ENCODE peak calls at places on chromosome X, in eight cellular contexts. K is small intestine; V is CD8-positive, alpha-beta memory T cell; I is heart right ventricle; Y is fibroblast of lung; Z is naive thymus-derived CD4-positive, alpha-beta T cell; E is thyroid gland; D is aorta. G is an unnamed sample. For H3K4me1, the result is how much of the 10 kb centered on the place peaks cover.

GRCh38 chrX:106894978-106895452 is 8.1 kb downstream of the RIPPLY1 start:
- DNase-seq in K (no peak), V (no peak), I (peak), Y (peak), Z (no peak), E (peak), D (no peak), G (no peak)

GRCh38 chrX:119690921-119691716 is 1.8 kb downstream of the SEPTIN6 start:
- DNase-seq in K (no peak), V (no peak), I (no peak), Y (peak), Z (peak), E (no peak), D (no peak), G (peak)

GRCh38 chrX:48569958-48570357 is 4.3 kb upstream of the RBM3 start:
- DNase-seq in K (no peak), V (no peak), I (no peak), Y (no peak), Z (no peak), E (no peak), D (no peak), G (no peak)

GRCh38 chrX:94743478-94743877 is 1069.5 kb downstream of the FAM133A start:
- DNase-seq in K (no peak), V (peak), I (no peak), Y (no peak), Z (peak), E (no peak), D (no peak), G (no peak)

GRCh38 chrX:50081282-50081955 is 119.4 kb downstream of the AKAP4 start:
- DNase-seq in K (peak), V (no peak), I (peak), Y (peak), Z (no peak), E (peak), D (no peak), G (peak)

GRCh38 chrX:94936722-94937121 is 1262.7 kb downstream of the FAM133A start:
- DNase-seq in K (no peak), V (no peak), I (no peak), Y (no peak), Z (no peak), E (no peak), D (no peak), G (no peak)

GRCh38 chrX:50622751-50623150 is 152.1 kb upstream of the DGKK start:
- DNase-seq in K (no peak), V (no peak), I (no peak), Y (no peak), Z (no peak), E (no peak), D (no peak), G (no peak)

GRCh38 chrX:151920101-151920500 is 7.4 kb downstream of the MAGEA4 start:
- DNase-seq in K (no peak), V (no peak), I (no peak), Y (no peak), Z (no peak), E (no peak), D (no peak), G (no peak)

GRCh38 chrX:41543022-41543421 is 95.9 kb downstream of the NYX start:
- DNase-seq in K (no peak), V (no peak), I (no peak), Y (no peak), Z (no peak), E (no peak), D (no peak), G (no peak)

GRCh38 chrX:41895826-41896225 is 27.5 kb downstream of the CASK start:
- DNase-seq in K (no peak), V (no peak), I (no peak), Y (peak), Z (no peak), E (no peak), D (no peak), G (no peak)

GRCh38 chrX:17860811-17861495 is at the start of gene RAI2:
- DNase-seq in K (no peak), V (no peak), I (peak), Y (no peak), Z (peak), E (peak), D (peak), G (peak)

GRCh38 chrX:139560221-139560620 is 29.7 kb downstream of the F9 start:
- DNase-seq in K (no peak), V (no peak), I (no peak), Y (no peak), Z (no peak), E (no peak), D (no peak), G (no peak)

GRCh38 chrX:110858565-110858964 is 62.9 kb upstream of the CHRDL1 start:
- DNase-seq in K (peak), V (no peak), I (no peak), Y (no peak), Z (no peak), E (no peak), D (no peak), G (no peak)

GRCh38 chrX:141982296-141982695 is 78.6 kb downstream of the MAGEC1 start:
- DNase-seq in K (no peak), V (no peak), I (no peak), Y (no peak), Z (no peak), E (no peak), D (no peak), G (no peak)

GRCh38 chrX:122133478-122133877 is 1050.6 kb upstream of the GRIA3 start:
- DNase-seq in K (no peak), V (no peak), I (no peak), Y (no peak), Z (no peak), E (no peak), D (no peak), G (no peak)

GRCh38 chrX:122135070-122135469 is 1049.0 kb upstream of the GRIA3 start:
- DNase-seq in K (no peak), V (no peak), I (no peak), Y (no peak), Z (no peak), E (no peak), D (no peak), G (no peak)

DNA sequence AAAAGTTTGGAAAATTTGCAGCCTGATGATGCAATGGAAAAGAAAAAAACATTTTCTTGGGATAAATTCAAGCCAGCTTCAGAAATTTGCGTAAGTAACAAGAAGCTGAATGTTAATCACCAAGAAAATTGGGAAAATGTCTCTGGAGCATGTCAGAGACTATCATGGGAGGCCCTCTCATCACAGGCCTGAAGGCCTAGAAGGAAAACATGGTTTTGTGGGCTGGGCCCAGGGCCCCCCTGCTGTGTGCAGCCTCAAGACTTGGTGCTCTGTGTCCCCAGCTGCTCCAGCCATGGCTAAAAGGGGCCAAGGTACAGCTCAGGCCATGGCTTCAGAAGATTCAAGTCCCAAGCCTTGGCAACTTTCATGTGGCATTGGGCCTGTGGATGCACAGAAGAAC is 1049.8 kb upstream of the GRIA3 start:
- DNase-seq in K (no peak), V (no peak), I (no peak), Y (no peak), Z (no peak), E (no peak), D (no peak), G (no peak)
- H3K4me1 ChIP-seq in K (under half), V (under half), I (under half), Y (under half), Z (under half), E (under half), D (under half), G (under half)

GRCh38 chrX:130082244-130083106 is 27.8 kb downstream of the ELF4 start:
- DNase-seq in K (peak), V (peak), I (peak), Y (no peak), Z (peak), E (no peak), D (peak), G (peak)

GRCh38 chrX:130084651-130085237 is 25.6 kb downstream of the ELF4 start:
- DNase-seq in K (no peak), V (no peak), I (no peak), Y (no peak), Z (no peak), E (no peak), D (no peak), G (no peak)

GRCh38 chrX:130081421-130082045 is 28.8 kb downstream of the ELF4 start:
- DNase-seq in K (no peak), V (no peak), I (no peak), Y (no peak), Z (no peak), E (no peak), D (no peak), G (no peak)

GRCh38 chrX:130083656-130084382 is 26.5 kb downstream of the ELF4 start:
- DNase-seq in K (no peak), V (no peak), I (no peak), Y (no peak), Z (no peak), E (no peak), D (no peak), G (no peak)

DNA sequence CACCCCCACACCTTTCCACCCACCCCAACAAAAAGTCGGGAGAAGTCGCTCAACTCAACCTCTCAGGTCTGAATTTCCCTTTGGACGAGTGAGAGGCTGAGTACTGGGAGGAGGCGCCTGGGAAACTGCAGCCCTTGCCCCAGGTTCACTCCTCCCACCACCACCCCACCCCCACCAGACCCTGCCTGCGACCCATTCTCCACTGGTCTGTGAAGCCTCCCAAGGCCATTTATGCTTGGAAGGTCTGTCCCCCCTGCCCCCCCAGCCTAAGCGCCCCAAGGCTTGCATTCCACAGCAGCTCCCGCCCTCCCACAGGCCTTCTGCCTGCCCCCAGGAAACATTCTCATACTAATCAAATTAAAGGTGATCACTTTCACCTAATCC is 27.2 kb downstream of the ELF4 start:
- DNase-seq in K (no peak), V (no peak), I (no peak), Y (no peak), Z (no peak), E (no peak), D (no peak), G (no peak)
- H3K4me1 ChIP-seq in K (under half), V (under half), I (under half), Y (under half), Z (under half), E (under half), D (under half), G (under half)

GRCh38 chrX:39730671-39731389 is 366.9 kb downstream of the BCOR start:
- DNase-seq in K (peak), V (peak), I (peak), Y (peak), Z (peak), E (peak), D (peak), G (peak)

GRCh38 chrX:39728852-39729587 is 368.7 kb downstream of the BCOR start:
- DNase-seq in K (no peak), V (no peak), I (no peak), Y (no peak), Z (no peak), E (no peak), D (no peak), G (no peak)

GRCh38 chrX:39731735-39732134 is 366.0 kb downstream of the BCOR start:
- DNase-seq in K (no peak), V (no peak), I (no peak), Y (no peak), Z (no peak), E (no peak), D (no peak), G (no peak)

GRCh38 chrX:39729834-39730670 is 367.7 kb downstream of the BCOR start:
- DNase-seq in K (no peak), V (no peak), I (no peak), Y (no peak), Z (no peak), E (no peak), D (no peak), G (no peak)

GRCh38 chrX:39731390-39731680 is 366.4 kb downstream of the BCOR start:
- DNase-seq in K (no peak), V (no peak), I (no peak), Y (no peak), Z (no peak), E (no peak), D (no peak), G (no peak)
- H3K4me1 ChIP-seq in K (under half), V (under half), I (under half), Y (under half), Z (under half), E (under half), D (under half), G (under half)

GRCh38 chrX:154513662-154514204 is 2.3 kb downstream of the FAM3A start:
- DNase-seq in K (no peak), V (no peak), I (no peak), Y (no peak), Z (no peak), E (no peak), D (no peak), G (no peak)

GRCh38 chrX:154509455-154509854 is 6.6 kb downstream of the FAM3A start:
- DNase-seq in K (no peak), V (no peak), I (no peak), Y (no peak), Z (no peak), E (no peak), D (no peak), G (no peak)

GRCh38 chrX:154508346-154508745 is 7.7 kb downstream of the FAM3A start:
- DNase-seq in K (no peak), V (no peak), I (no peak), Y (no peak), Z (no peak), E (no peak), D (no peak), G (no peak)

GRCh38 chrX:154512879-154513553 is 3.0 kb downstream of the FAM3A start:
- DNase-seq in K (no peak), V (no peak), I (no peak), Y (no peak), Z (no peak), E (no peak), D (no peak), G (no peak)

DNA sequence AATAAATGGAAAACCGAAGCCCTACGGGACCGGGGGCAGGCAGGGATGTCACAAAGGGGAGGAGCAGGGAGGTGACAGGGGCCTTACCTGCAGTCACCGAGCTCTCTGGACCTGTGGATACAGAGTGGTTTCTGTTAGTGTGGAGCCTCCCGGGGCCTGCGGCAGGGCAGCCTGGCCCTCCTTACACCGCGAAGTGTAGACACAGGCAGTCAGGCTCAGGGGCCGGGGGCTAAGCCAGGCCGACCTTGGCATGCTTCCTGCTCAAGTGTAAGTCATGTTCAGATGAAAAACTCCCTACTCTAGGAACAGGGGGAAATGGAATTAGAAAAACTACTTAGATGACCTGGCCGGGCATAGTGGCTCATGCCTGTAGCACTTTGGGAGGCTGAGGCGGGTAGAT is 4.3 kb downstream of the FAM3A start:
- DNase-seq in K (no peak), V (no peak), I (no peak), Y (no peak), Z (no peak), E (no peak), D (no peak), G (no peak)
- H3K4me1 ChIP-seq in K (under half), V (under half), I (under half), Y (under half), Z (under half), E (under half), D (under half), G (under half)

DNA sequence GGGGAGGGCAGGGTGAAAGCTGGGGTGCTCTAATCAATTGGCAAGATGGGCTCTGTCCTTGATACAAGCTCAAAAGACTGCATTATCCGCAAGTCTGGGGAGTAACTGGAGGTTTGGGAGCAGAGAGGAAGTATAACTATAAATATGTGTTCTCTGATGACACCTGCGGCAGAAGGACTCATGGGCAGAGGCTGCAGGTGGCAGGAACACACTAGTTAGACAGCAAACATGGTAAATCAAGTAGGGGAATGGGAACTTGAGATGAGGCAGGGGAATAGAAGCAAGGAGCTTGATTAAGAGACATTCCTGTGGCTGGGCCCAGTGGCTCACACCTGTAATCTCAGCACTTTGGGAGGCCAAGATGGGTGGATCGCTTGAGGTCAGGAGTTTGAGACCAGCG is 30.3 kb downstream of the SH3KBP1 start:
- DNase-seq in K (no peak), V (no peak), I (no peak), Y (no peak), Z (no peak), E (no peak), D (no peak), G (no peak)
- H3K4me1 ChIP-seq in K (under half), V (under half), I (under half), Y (under half), Z (under half), E (under half), D (under half), G (under half)

GRCh38 chrX:37817176-37817575 is 30.2 kb downstream of the DYNLT3 start:
- DNase-seq in K (no peak), V (no peak), I (no peak), Y (no peak), Z (no peak), E (no peak), D (no peak), G (no peak)
- H3K4me1 ChIP-seq in K (under half), V (under half), I (under half), Y (under half), Z (under half), E (under half), D (under half), G (under half)

GRCh38 chrX:31232506-31232905 is 160.7 kb upstream of the FTHL17 start:
- DNase-seq in K (no peak), V (no peak), I (no peak), Y (no peak), Z (no peak), E (no peak), D (no peak), G (no peak)
- H3K4me1 ChIP-seq in K (under half), V (under half), I (under half), Y (under half), Z (under half), E (under half), D (under half), G (under half)

DNA sequence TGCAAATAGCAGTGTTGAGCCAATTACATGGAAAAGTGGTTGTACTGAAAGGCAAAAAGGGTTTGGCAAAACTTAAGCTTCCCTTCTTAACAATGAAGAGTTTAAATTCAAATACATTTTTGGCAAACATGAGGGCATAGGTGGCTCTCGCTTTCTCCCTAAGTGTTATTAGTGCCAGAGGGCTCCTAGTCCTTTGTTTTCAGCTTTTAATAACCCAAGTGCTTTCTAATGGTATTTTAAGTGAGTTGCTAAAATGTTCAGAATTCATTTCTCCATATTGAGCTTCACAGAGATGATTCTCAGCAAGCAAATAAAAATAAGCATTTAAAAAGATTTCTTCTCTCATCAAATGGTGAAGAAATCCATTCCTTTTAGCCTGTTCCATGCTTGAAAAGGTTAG is 123.7 kb downstream of the HS6ST2 start:
- DNase-seq in K (no peak), V (no peak), I (no peak), Y (no peak), Z (no peak), E (no peak), D (no peak), G (no peak)
- H3K4me1 ChIP-seq in K (under half), V (under half), I (under half), Y (under half), Z (under half), E (under half), D (under half), G (under half)

GRCh38 chrX:7242613-7243012 is 94.7 kb upstream of the PUDP start:
- DNase-seq in K (no peak), V (no peak), I (no peak), Y (no peak), Z (no peak), E (no peak), D (no peak), G (no peak)
- H3K4me1 ChIP-seq in K (under half), V (under half), I (under half), Y (under half), Z (under half), E (under half), D (under half), G (under half)

G was measured in testis.